ENCODE peak calls at places on chromosome 2, in four cellular contexts. O is K562, A is GM12878, P is HepG2. C is an unnamed sample.

GRCh38 chr2:224309216-224309615 is 92.7 kb downstream of the FAM124B start:
- DNase-seq in O (no peak), A (no peak), P (no peak), C (no peak)

GRCh38 chr2:76298022-76298421 is 587.3 kb upstream of the GCFC2 start:
- DNase-seq in O (no peak), A (no peak), P (no peak), C (no peak)

GRCh38 chr2:237306083-237306786 is 107.7 kb downstream of the COL6A3 start:
- DNase-seq in O (no peak), A (no peak), P (no peak), C (no peak)

GRCh38 chr2:215619989-215620388 is 184.1 kb upstream of the FN1 start:
- DNase-seq in O (peak), A (no peak), P (no peak), C (peak)

GRCh38 chr2:172200495-172201085 is 97.9 kb upstream of the DLX2 start:
- DNase-seq in O (no peak), A (no peak), P (no peak), C (no peak)

GRCh38 chr2:167103028-167103756 is 214.9 kb downstream of the XIRP2 start:
- DNase-seq in O (no peak), A (no peak), P (peak), C (no peak)

GRCh38 chr2:105610444-105611327 is 134.0 kb upstream of the NCK2 start:
- DNase-seq in O (no peak), A (no peak), P (peak), C (no peak)

GRCh38 chr2:161414385-161415040 is 1.6 kb upstream of the TBR1 start:
- DNase-seq in O (peak), A (no peak), P (peak), C (peak)

GRCh38 chr2:235676536-235676799 is 182.6 kb downstream of the AGAP1 start:
- DNase-seq in O (no peak), A (no peak), P (no peak), C (no peak)

GRCh38 chr2:64325477-64325851 is 128.5 kb upstream of the LGALSL start:
- DNase-seq in O (no peak), A (no peak), P (no peak), C (no peak)

DNA sequence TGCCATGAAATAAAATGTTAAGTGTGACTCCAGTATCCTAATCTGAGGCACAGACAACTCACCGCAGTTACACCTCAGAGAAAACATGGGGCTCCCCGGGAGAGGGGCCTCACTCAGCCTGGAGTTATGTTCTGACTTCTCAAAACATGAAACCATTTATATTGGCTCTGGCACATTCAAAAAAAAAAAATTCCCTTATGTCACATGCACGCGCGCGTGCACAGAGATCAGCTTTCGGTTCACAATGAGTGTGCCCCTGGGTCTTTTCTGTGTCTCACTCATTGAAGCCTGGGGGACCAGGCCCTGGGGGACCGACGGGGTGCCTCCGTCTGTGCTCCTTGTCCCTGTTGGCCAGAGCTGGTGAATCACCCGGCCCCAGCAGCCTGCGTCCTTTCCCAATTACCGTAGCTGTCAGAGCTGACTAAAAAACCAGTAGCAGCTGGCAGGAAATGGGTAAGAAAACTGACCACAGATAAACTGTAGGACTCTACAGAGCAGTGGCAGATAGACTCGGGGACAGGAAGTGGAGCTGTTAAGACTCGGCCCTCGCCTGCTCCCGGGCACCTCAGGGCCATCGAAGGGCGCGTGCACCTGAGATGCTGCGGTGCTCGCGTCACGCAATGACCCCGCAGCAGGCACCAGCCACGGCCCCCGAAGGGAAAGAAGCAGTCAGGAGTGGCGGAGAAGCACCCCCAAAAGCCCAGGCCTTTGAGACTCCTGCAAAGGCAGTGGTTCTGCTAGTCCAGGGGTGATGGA is 138.3 kb upstream of the ID2 start:
- DNase-seq in O (no peak), A (peak), P (no peak), C (no peak)
- TF ChIP-seq TARDBP in O (no peak), A (no peak), P (no peak), C (no peak)

GRCh38 chr2:231713738-231714638 is 5.7 kb downstream of the PTMA start:
- DNase-seq in O (peak), A (peak), P (peak), C (peak)

GRCh38 chr2:231709981-231710750 is 1.8 kb downstream of the PTMA start:
- DNase-seq in O (peak), A (peak), P (peak), C (peak)

GRCh38 chr2:231709636-231709980 is 1.3 kb downstream of the PTMA start:
- DNase-seq in O (peak), A (no peak), P (no peak), C (no peak)

GRCh38 chr2:231710751-231711676 is 2.7 kb downstream of the PTMA start:
- DNase-seq in O (no peak), A (no peak), P (no peak), C (no peak)

GRCh38 chr2:231711677-231712461 is 3.5 kb downstream of the PTMA start:
- DNase-seq in O (no peak), A (no peak), P (no peak), C (no peak)
- TF ChIP-seq TARDBP in O (no peak), A (no peak), P (no peak), C (no peak)

DNA sequence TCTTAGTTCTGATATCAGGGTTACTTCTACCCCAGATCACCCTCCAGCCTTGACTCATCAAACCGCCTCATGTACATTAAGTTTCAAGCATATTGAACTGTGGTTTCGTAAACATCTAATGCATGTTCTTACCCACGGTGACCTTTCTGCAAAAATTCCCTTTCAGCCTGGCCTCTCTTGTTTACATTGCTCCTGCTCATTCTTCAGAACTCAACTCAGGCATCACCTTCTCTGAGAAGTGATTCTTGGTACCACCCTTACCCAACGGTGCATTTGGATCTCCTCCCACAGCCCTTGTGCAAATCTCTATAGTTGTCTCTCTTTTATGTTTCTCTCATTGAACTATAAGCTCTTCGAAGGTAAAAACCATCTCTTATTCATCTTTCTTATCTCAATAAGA is 503.1 kb upstream of the PKDCC start:
- DNase-seq in O (no peak), A (no peak), P (no peak), C (no peak)
- TF ChIP-seq TARDBP in O (no peak), A (no peak), P (no peak), C (no peak)

GRCh38 chr2:149800624-149801220 is 213.1 kb upstream of the MMADHC start:
- DNase-seq in O (no peak), A (no peak), P (no peak), C (no peak)

GRCh38 chr2:149797030-149797429 is 209.5 kb upstream of the MMADHC start:
- DNase-seq in O (no peak), A (no peak), P (no peak), C (no peak)

DNA sequence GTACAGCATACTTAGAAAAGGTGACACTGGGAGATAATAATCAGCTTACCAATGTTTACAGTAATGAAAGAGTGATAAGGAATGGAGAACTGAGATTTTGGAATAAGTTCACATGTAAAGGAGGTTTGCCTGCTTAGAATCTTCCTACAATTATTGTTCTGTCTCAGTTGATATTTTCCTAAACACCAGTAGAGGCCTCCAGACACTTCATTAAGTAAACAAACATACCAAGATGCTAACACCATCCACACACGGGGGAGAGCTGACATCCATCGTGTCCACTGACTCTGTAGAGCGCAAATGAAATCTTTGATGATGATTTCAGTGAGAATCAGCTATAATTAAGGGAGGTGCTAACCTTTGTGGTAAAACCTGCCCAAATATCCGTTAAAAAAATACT is 211.7 kb upstream of the MMADHC start:
- DNase-seq in O (no peak), A (no peak), P (no peak), C (no peak)
- TF ChIP-seq TARDBP in O (no peak), A (no peak), P (no peak), C (no peak)

C was measured in HEK293T.